ENCODE peak calls at places on chromosome 18, in seven cellular contexts. N is chondrocyte, O is progenitor cell of endocrine pancreas, X is MCF 10A, K is A549, B is GM06990, A is AG09309. Q is an unnamed sample.

GRCh38 chr18:61893304-61893970 is 630 bp upstream of the RNF152 start:
- DNase-seq in B (peak), A (no peak), N (peak), K (peak), X (peak), O (peak), Q (peak)

GRCh38 chr18:33666915-33667314 is 88.9 kb downstream of the ASXL3 start:
- DNase-seq in B (no peak), X (no peak), K (no peak), A (no peak), N (no peak), O (no peak), Q (no peak)

GRCh38 chr18:68560128-68560527 is 154.8 kb downstream of the TMX3 start:
- DNase-seq in A (no peak), X (no peak), N (no peak), K (no peak), B (no peak), O (no peak), Q (no peak)

GRCh38 chr18:985301-985700 is 80.6 kb downstream of the ADCYAP1 start:
- DNase-seq in B (no peak), N (no peak), X (no peak), K (no peak), O (no peak), A (no peak), Q (no peak)

GRCh38 chr18:77006305-77007175 is 126.0 kb downstream of the MBP start:
- DNase-seq in A (no peak), K (no peak), O (no peak), N (no peak), X (no peak), B (no peak), Q (no peak)

GRCh38 chr18:64668563-64668962 is 519.7 kb upstream of the LINC00305 start:
- DNase-seq in K (no peak), O (no peak), X (peak), B (no peak), N (no peak), A (no peak), Q (no peak)

GRCh38 chr18:78566720-78567119 is 412.9 kb upstream of the SALL3 start:
- DNase-seq in X (no peak), K (no peak), N (no peak), A (no peak), B (no peak), O (no peak), Q (no peak)

GRCh38 chr18:500556-501405 is at the start of gene COLEC12:
- DNase-seq in X (no peak), B (no peak), O (peak), K (no peak), A (no peak), N (peak), Q (peak)

GRCh38 chr18:49648811-49649210 is 87.0 kb downstream of the LIPG start:
- DNase-seq in O (no peak), K (peak), A (no peak), B (no peak), X (peak), N (no peak), Q (no peak)

GRCh38 chr18:11981383-11981632 is at the start of gene IMPA2:
- DNase-seq in A (no peak), X (no peak), N (no peak), B (no peak), O (no peak), K (no peak), Q (no peak)

GRCh38 chr18:69626643-69627242 is 226.1 kb downstream of the DOK6 start:
- DNase-seq in B (no peak), N (no peak), O (no peak), K (no peak), X (no peak), A (no peak), Q (no peak)

GRCh38 chr18:681985-682384 is 24.5 kb downstream of the TYMS start:
- DNase-seq in K (no peak), X (no peak), N (no peak), A (no peak), B (no peak), O (no peak), Q (no peak)

GRCh38 chr18:9854801-9855676 is 30.7 kb upstream of the TXNDC2 start:
- DNase-seq in K (no peak), N (no peak), X (peak), O (no peak), A (no peak), B (no peak), Q (no peak)

GRCh38 chr18:79133724-79134123 is 64.5 kb downstream of the ATP9B start:
- DNase-seq in O (no peak), B (no peak), X (no peak), N (no peak), A (no peak), K (no peak), Q (no peak)

GRCh38 chr18:1467461-1467964 is 562.8 kb downstream of the ADCYAP1 start:
- DNase-seq in N (no peak), B (no peak), O (no peak), X (no peak), A (no peak), K (no peak), Q (no peak)

GRCh38 chr18:22378672-22379282 is 38.9 kb downstream of the CTAGE1 start:
- DNase-seq in K (peak), X (peak), O (no peak), A (no peak), N (no peak), B (no peak), Q (no peak)

GRCh38 chr18:8668381-8668780 is 37.0 kb upstream of the MTCL1 start:
- DNase-seq in K (no peak), N (no peak), B (no peak), O (no peak), A (no peak), X (peak), Q (no peak)

GRCh38 chr18:44851806-44852205 is 171.1 kb downstream of the SETBP1 start:
- DNase-seq in X (no peak), B (no peak), A (no peak), N (no peak), O (no peak), K (no peak), Q (no peak)

GRCh38 chr18:53305471-53305870 is 919.0 kb downstream of the MBD2 start:
- DNase-seq in N (no peak), A (no peak), B (no peak), O (no peak), K (no peak), X (no peak), Q (no peak)

GRCh38 chr18:5628512-5629255 is 84.9 kb upstream of the EPB41L3 start:
- DNase-seq in O (peak), N (peak), A (no peak), B (peak), K (no peak), X (no peak), Q (peak)

GRCh38 chr18:21300616-21301200 is 58.7 kb downstream of the GREB1L start:
- DNase-seq in X (no peak), K (no peak), O (no peak), N (no peak), B (no peak), A (no peak), Q (no peak)

GRCh38 chr18:40152859-40153258 is 1802.2 kb upstream of the PIK3C3 start:
- DNase-seq in X (peak), K (no peak), A (no peak), N (no peak), B (no peak), O (no peak), Q (no peak)

GRCh38 chr18:54335638-54336173 is 22.0 kb downstream of the STARD6 start:
- DNase-seq in A (no peak), B (no peak), K (no peak), O (no peak), N (no peak), X (no peak), Q (no peak)

GRCh38 chr18:64127172-64127571 is 21.7 kb downstream of the LINC00305 start:
- DNase-seq in X (no peak), N (no peak), B (no peak), O (no peak), K (no peak), A (no peak), Q (peak)

GRCh38 chr18:8734496-8734895 is 29.1 kb downstream of the MTCL1 start:
- DNase-seq in N (no peak), B (no peak), A (no peak), O (no peak), X (no peak), K (no peak), Q (no peak)

GRCh38 chr18:68642003-68642402 is 72.9 kb downstream of the TMX3 start:
- DNase-seq in N (no peak), X (no peak), K (no peak), O (no peak), A (no peak), B (no peak), Q (no peak)

GRCh38 chr18:78912336-78912735 is 67.3 kb upstream of the SALL3 start:
- DNase-seq in K (no peak), X (no peak), B (no peak), O (no peak), N (peak), A (no peak), Q (no peak)

GRCh38 chr18:62566199-62566598 is 43.4 kb downstream of the ZCCHC2 start:
- DNase-seq in X (peak), A (no peak), K (peak), O (no peak), N (no peak), B (no peak), Q (no peak)

GRCh38 chr18:9615280-9615797 is 980 bp upstream of the PPP4R1 start:
- DNase-seq in K (no peak), X (no peak), A (no peak), N (no peak), O (no peak), B (no peak), Q (no peak)

GRCh38 chr18:9380571-9381390 is 46.2 kb downstream of the TWSG1 start:
- DNase-seq in N (no peak), A (peak), B (no peak), K (no peak), X (no peak), O (no peak), Q (no peak)

GRCh38 chr18:58087928-58088722 is 44.1 kb downstream of the NEDD4L start:
- DNase-seq in X (peak), B (no peak), K (no peak), O (no peak), N (no peak), A (no peak), Q (no peak)

GRCh38 chr18:73235491-73235890 is 367.7 kb upstream of the NETO1 start:
- DNase-seq in O (no peak), A (peak), K (peak), X (peak), B (no peak), N (no peak), Q (peak)

GRCh38 chr18:427005-427404 is 73.5 kb downstream of the COLEC12 start:
- DNase-seq in O (no peak), X (peak), A (peak), B (no peak), K (no peak), N (no peak), Q (no peak)

GRCh38 chr18:8942909-8943545 is 159.5 kb upstream of the NDUFV2 start:
- DNase-seq in B (no peak), N (no peak), K (no peak), A (no peak), O (no peak), X (no peak), Q (no peak)

GRCh38 chr18:7273301-7273911 is 42.5 kb downstream of the LRRC30 start:
- DNase-seq in B (no peak), K (no peak), X (peak), N (no peak), O (no peak), A (peak), Q (no peak)
- TF ChIP-seq CTCF in B (no peak), K (no peak), X (no peak), N (no peak), O (no peak), A (no peak), Q (no peak)

DNA sequence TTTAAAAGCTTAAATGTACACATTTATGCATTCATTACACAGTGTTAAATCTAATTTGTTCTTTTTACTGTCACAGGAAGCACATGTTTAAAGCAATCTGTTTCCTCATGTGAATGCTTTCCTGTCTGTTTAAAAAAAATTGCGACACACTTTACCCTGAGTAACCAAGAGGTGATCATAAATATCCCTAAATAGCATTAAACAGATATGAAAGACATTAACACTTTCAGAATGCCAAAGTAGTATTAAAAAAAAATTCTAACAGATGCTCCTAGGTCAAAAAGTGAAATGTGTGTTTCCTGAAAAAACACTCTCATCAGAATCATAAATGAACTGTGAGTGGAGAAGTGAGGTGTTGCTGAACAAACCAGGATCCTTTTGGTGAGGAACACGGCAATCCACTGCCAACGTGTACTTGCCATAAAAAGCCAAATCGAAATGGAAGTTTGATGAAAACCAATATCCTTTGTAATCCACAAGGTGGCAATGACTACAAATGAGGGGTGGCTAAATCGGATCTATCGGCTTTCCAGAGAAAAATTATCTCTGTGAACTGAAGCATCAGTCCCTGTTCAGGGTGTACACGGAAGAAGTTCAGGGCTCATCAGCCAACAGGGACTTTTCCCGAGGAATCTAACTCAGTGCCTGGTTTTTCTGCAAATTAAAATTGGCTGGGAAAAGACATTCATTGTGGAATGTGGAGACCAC is 248.9 kb downstream of the TCF4 start:
- DNase-seq in K (no peak), O (no peak), X (no peak), B (no peak), N (no peak), A (no peak), Q (no peak)
- TF ChIP-seq CTCF in K (no peak), O (no peak), X (no peak), B (no peak), N (peak), A (peak), Q (no peak)

GRCh38 chr18:75638223-75638596 is 210.7 kb upstream of the SMIM21 start:
- DNase-seq in O (no peak), A (no peak), K (no peak), X (peak), N (no peak), B (no peak), Q (no peak)
- TF ChIP-seq CTCF in O (no peak), A (peak), K (no peak), X (no peak), N (peak), B (no peak), Q (no peak)

GRCh38 chr18:26549486-26550435 is 1.4 kb upstream of the KCTD1 start:
- DNase-seq in N (peak), B (peak), A (peak), K (peak), O (peak), X (peak), Q (peak)

GRCh38 chr18:26546875-26547301 is 1.5 kb downstream of the KCTD1 start:
- DNase-seq in A (no peak), X (peak), K (no peak), O (no peak), B (peak), N (no peak), Q (no peak)

GRCh38 chr18:26549103-26549485 is 741 bp upstream of the KCTD1 start:
- DNase-seq in N (no peak), A (no peak), K (no peak), B (peak), X (peak), O (peak), Q (peak)

GRCh38 chr18:26547302-26548143 is 830 bp downstream of the KCTD1 start:
- DNase-seq in B (peak), K (peak), N (peak), O (peak), A (peak), X (peak), Q (peak)

DNA sequence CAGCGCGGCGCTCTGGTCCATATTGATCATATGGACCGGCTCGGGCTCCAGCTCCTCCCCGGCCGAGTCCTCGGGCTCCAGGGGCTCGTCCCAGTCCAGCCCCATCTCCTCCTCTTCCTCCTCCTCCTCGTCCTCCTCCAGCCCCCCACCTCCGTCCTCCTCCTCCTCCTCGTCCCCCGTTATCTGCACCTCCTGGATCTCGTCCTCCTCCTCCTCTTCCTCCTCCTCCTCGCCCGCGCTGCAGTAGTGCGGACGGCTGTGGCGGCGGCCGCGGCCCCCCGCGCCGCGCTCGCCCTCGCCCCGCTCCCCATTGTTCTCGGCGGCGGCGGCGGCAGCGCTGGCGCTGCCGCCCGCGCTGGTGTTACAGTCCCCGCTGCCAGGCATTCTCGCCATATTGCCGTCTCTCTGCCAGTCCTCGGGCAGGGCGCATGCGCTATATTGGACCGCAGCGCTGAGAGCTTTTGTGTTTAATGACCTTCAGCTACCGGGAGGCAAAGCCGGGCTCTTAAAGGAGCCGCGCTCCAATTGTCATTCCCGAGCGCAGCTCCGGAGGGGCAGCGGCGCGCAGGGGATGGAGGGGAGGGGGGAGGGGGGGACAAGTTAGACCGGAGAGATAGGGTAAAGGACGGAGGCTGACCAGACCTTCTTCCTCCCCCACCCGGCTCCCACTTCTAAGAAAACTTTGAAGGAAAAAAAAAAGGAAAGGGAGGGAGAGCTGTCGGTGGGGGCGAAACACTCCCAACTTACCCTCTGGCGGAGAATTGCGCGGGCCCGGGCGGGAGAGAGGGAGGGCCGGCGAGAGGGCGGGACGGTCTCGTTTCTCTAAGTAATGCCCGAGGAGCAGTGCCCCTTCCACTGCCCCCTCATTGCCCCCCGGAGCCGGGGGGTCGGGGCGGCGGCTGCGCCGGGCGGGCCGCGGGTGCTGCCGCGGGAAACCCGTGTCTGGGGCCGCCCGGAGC is at the start of gene KCTD1:
- DNase-seq in A (peak), N (peak), O (peak), X (peak), K (peak), B (peak), Q (peak)
- TF ChIP-seq CTCF in A (no peak), N (no peak), O (no peak), X (no peak), K (no peak), B (no peak), Q (no peak)

DNA sequence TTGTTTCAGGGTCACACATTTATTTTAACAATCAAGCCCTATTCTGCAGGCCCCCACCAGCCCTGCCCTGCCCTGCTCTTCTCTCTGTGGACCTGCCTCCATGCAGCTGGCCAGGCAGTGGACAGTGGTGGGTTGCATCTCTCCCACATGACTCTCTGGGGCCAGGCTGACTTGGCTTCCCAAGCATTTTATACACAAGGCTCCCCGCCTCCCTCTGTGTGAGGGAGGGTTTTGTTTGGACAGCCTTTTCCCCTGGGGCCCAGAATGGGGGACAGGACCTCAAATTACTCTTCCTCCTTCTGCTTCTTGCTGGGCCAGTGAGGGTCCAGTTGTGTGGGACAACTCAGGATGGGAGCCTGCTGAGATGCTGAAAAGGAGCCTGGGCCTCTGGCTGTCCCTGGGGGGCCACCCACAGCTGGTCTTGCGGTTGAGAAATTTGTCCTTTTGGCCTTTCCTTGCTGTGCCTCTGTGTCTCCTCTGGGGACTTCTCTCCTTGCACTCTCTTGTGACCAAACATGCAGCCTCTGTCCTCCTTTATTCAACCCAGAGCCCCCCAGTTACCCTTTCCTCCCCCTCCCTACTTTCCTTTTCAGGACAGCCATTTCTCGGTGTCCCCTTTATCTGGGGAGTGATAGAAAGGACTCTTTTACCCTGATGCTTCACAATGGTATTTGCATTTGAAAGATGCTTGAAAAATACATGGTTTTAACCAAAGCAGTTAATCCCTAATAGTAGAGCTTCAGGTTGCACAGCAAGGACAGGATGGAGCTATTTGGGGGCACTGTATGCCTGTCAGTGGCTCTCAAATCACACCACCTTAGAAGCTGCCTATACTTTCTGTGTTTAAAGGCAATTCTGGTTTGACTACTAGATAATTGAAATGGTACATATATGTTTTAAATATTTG is 151.1 kb downstream of the FHOD3 start:
- DNase-seq in O (no peak), A (no peak), X (no peak), N (no peak), B (no peak), K (no peak), Q (no peak)
- TF ChIP-seq CTCF in O (no peak), A (no peak), X (no peak), N (no peak), B (no peak), K (no peak), Q (no peak)

DNA sequence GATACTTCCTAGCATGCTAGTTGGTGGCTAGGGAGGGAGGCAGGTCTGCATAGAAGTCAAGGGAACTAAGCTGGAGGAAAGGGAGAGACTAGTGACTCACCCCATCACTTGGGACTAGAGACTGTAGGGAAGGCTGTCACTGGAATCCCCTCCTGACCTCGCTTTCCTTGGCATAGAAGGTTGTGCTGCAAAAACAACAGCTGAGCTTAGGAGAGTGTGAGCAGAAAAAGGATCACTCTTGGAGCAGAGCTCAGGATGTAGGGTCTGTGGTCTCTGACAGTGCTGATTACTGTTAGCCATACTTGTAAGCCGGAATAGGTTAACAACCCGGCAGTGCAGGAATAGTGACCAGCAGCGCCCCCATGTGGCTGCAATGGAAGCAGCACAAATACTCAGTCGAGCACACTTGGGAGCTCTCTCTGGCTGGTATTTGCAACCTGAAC is 66.9 kb upstream of the SMAD2 start:
- DNase-seq in N (no peak), B (no peak), O (no peak), A (no peak), K (no peak), X (peak), Q (no peak)
- TF ChIP-seq CTCF in N (peak), B (peak), O (peak), A (peak), K (peak), X (peak), Q (peak)

Q was measured in GM13977.